ENCODE peak calls at places on chromosomes 5 and 9, in four cellular contexts. W is astrocyte of the spinal cord, A is astrocyte of the cerebellum, R is left ventricle myocardium inferior. P is an unnamed sample.

GRCh38 chr5:175775416-175775815 is 96.0 kb upstream of the CPLX2 start:
- DNase-seq in W (no peak), A (no peak), R (no peak), P (no peak)

GRCh38 chr9:83334320-83334719 is 203.9 kb downstream of the FRMD3 start:
- DNase-seq in W (peak), A (peak), R (peak), P (peak)

GRCh38 chr9:87554976-87555375 is 57.3 kb downstream of the DAPK1 start:
- DNase-seq in W (no peak), A (no peak), R (no peak), P (no peak)

GRCh38 chr5:179699640-179700298 is 1.0 kb downstream of the CANX start:
- DNase-seq in W (peak), A (no peak), R (no peak), P (peak)

GRCh38 chr5:181223729-181224389 is 778 bp downstream of the TRIM41 start:
- DNase-seq in W (no peak), A (no peak), R (no peak), P (no peak)

GRCh38 chr5:81125959-81126358 is 107.2 kb upstream of the CKMT2 start:
- DNase-seq in W (no peak), A (no peak), R (no peak), P (no peak)

GRCh38 chr5:160749682-160750081 is 102.3 kb downstream of the ATP10B start:
- DNase-seq in W (no peak), A (no peak), R (no peak), P (no peak)

GRCh38 chr9:111719541-111719940 is 58.1 kb downstream of the GNG10 start:
- DNase-seq in W (no peak), A (no peak), R (no peak), P (no peak)

GRCh38 chr5:32069396-32069795 is 104.7 kb downstream of the GOLPH3 start:
- DNase-seq in W (no peak), A (no peak), R (no peak), P (no peak)

GRCh38 chr5:154236459-154237375 is 46.2 kb downstream of the GALNT10 start:
- DNase-seq in W (no peak), A (no peak), R (no peak), P (no peak)

GRCh38 chr5:61167382-61167781 is 5.1 kb upstream of the SMIM15 start:
- DNase-seq in W (peak), A (peak), R (no peak), P (peak)

GRCh38 chr9:116453785-116454184 is 233.3 kb upstream of the TRIM32 start:
- DNase-seq in W (no peak), A (no peak), R (no peak), P (no peak)

GRCh38 chr5:61881821-61882220 is 424.2 kb upstream of the KIF2A start:
- DNase-seq in W (peak), A (peak), R (no peak), P (no peak)

GRCh38 chr5:56595561-56595960 is 219.8 kb upstream of the MAP3K1 start:
- DNase-seq in W (peak), A (peak), R (no peak), P (no peak)

GRCh38 chr5:150632305-150633160 is 7.9 kb upstream of the SYNPO start:
- DNase-seq in W (peak), A (no peak), R (no peak), P (peak)

GRCh38 chr9:136377351-136378170 is 4.1 kb upstream of the CARD9 start:
- DNase-seq in W (no peak), A (no peak), R (no peak), P (no peak)

GRCh38 chr9:109379513-109379912 is 58.7 kb upstream of the EPB41L4B start:
- DNase-seq in W (no peak), A (no peak), R (no peak), P (no peak)

GRCh38 chr5:125342938-125343401 is 596.5 kb upstream of the ZNF608 start:
- DNase-seq in W (peak), A (peak), R (no peak), P (peak)

GRCh38 chr5:163908253-163908652 is 402.8 kb downstream of the MAT2B start:
- DNase-seq in W (no peak), A (no peak), R (no peak), P (no peak)

GRCh38 chr5:32450952-32451351 is 6.4 kb upstream of the ZFR start:
- DNase-seq in W (no peak), A (no peak), R (no peak), P (no peak)

DNA sequence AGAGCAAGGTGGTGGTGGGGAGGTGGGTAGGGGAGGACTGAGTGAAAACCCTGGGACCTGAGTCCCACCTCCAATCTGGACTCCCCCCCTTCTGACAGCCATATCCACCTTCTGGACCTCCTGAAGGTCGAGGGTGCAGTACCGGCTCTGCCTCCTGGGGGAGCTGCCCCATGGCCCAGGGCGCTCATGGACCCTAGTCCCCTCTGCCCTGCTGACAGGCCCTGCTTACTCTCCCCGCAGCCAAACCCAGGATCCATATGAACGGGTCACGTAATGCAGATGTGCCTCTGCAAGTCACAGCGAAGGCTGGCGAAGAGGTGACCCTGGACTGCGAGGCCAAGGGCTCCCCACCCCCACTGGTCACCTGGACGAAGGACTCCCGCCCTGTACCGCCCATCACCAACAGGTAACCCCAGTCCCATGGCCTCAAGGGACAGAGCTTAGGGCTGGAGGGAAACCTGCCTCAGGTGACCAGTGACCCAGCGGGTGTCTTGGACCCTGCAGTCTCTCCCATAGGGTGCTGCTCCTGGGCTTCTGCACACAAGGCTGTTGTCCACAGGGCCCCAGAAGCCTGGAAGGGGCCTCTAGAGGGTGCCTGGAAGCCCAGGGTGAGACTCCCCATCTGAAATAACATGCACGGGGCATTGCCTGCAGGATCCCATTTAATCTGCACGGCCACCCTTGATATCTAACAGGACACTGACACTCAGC is 61.7 kb downstream of the HMCN2 start:
- DNase-seq in W (no peak), A (no peak), R (no peak), P (no peak)
- TF ChIP-seq CTCF in W (peak), A (peak), R (peak), P (peak)

GRCh38 chr5:151633892-151634291 is 42.8 kb upstream of the FAT2 start:
- DNase-seq in W (no peak), A (no peak), R (no peak), P (no peak)
- H3K4me3 ChIP-seq in W (no peak), A (no peak), R (no peak), P (no peak)

GRCh38 chr5:132662004-132662401 is 4.0 kb downstream of the IL13 start:
- DNase-seq in W (no peak), A (no peak), R (no peak), P (no peak)

GRCh38 chr5:132663771-132664695 is 6.1 kb downstream of the IL13 start:
- DNase-seq in W (no peak), A (no peak), R (no peak), P (no peak)

GRCh38 chr5:132659598-132660493 is 1.9 kb downstream of the IL13 start:
- DNase-seq in W (no peak), A (no peak), R (no peak), P (no peak)

GRCh38 chr5:132662925-132663770 is 5.2 kb downstream of the IL13 start:
- DNase-seq in W (no peak), A (no peak), R (no peak), P (peak)

GRCh38 chr5:132661231-132662003 is 3.4 kb downstream of the IL13 start:
- DNase-seq in W (no peak), A (no peak), R (no peak), P (peak)
- TF ChIP-seq CTCF in W (no peak), A (no peak), R (no peak), P (no peak)

DNA sequence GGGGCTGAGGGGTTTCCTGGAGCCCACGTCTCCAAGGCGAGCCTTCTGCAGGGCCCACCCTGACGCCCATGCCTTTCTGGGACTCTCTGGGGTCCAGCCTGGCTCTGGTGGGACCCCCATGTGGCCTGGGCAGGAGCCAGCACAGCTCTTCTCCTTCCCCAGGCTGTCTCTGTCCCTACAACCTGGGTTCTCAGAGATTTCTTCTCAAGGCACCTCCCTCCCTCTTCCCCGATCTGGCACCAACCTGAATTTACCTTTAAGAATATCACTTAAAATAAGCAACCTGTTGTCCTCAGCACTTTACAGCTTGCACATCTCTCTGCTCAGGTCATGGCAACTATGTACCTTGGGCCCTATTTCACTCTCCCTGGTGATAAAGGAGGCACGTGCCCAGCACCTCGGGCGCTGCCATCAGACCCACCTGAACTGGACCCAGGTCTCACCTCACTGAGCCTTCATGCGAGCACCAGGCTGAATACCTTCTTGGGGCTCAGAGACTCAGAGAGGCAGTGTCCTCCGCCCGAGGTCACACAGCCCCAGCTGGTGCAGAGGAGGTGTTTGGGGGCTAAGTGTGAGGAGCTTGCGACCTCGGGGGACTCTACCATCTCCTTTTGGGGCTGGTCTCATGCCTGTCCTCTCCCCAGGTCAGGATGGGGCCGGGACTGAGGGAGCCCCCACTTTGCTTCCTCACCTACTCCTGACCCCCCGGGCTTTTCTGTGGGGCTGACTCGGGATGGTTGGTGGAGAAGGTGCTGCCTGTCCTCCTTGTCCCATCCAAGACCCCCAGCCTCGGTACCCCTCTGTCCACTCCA is 217.8 kb downstream of the C9orf50 start:
- DNase-seq in W (no peak), A (no peak), R (no peak), P (no peak)
- H3K4me3 ChIP-seq in W (no peak), A (no peak), R (peak), P (no peak)

GRCh38 chr5:142587354-142587965 is 98.4 kb downstream of the FGF1 start:
- DNase-seq in W (peak), A (no peak), R (no peak), P (peak)
- TF ChIP-seq CTCF in W (peak), A (peak), R (peak), P (peak)

DNA sequence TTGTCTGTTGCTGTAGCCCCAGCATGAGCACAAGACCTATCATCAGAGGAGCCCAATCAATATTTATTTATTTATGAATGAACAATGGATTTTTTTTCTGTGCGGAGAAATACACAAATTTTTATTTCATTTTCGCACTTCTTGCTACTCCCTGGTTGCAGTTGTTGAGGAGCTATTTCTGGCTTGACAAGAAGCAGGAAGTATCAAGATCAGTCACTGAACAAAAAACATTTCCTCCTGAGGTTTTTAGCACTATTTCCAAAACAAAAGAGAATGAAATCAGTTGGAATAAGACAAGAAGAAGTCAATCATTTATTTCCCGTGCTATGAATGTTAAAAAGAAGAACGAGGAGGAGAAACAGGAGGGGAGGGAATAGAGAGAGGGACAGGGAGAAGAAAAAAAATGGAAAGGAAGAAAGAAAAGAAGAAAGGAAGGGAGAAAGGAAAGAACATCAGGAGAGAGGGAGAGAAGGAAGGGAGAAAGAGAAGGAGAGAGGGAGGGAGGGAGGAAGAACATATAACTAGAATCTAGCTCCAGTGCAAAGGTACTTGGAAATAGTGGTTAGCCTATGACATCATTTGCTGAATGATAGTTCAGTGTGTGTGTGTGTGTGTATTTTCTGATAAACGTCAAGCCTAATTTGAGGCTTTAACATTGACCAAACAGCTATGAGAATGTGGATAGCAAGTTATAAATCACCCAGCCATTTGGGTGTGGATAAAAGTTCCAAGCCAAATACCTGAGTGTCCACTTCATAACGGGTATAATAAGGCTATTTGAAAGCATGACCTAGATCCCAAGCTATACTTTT is 586.0 kb downstream of the EBF1 start:
- DNase-seq in W (no peak), A (peak), R (no peak), P (peak)
- H3K4me3 ChIP-seq in W (no peak), A (no peak), R (no peak), P (no peak)

GRCh38 chr5:34608368-34608767 is 47.8 kb upstream of the RAI14 start:
- DNase-seq in W (no peak), A (no peak), R (no peak), P (no peak)
- TF ChIP-seq CTCF in W (no peak), A (no peak), R (no peak), P (no peak)

GRCh38 chr9:79611091-79611614 is 39.4 kb downstream of the TLE4 start:
- DNase-seq in W (peak), A (peak), R (no peak), P (peak)
- H3K4me3 ChIP-seq in W (no peak), A (no peak), R (no peak), P (no peak)

GRCh38 chr5:72137826-72138409 is 30.6 kb downstream of the MAP1B start:
- DNase-seq in W (no peak), A (no peak), R (no peak), P (no peak)
- TF ChIP-seq CTCF in W (peak), A (peak), R (peak), P (peak)

P was measured in fibroblast of pulmonary artery.